ENCODE peak calls at places on chromosomes 16 and 17, in four cellular contexts. A is CD8-positive, alpha-beta T cell; G is H9; D is cardiac fibroblast. R is an unnamed sample.

GRCh38 chr16:66194866-66195265 is 171.6 kb upstream of the CDH5 start:
- DNase-seq in A (no peak), G (no peak), D (no peak), R (no peak)

GRCh38 chr16:29720703-29721102 is 25.1 kb downstream of the C16orf54 start:
- DNase-seq in A (no peak), G (no peak), D (peak; percentile 47), R (no peak)

GRCh38 chr17:17435323-17435722 is 41.5 kb upstream of the MED9 start:
- DNase-seq in A (no peak), G (no peak), D (peak; percentile 58), R (no peak)

GRCh38 chr16:65122974-65123845 is 1.3 kb upstream of the CDH11 start:
- DNase-seq in A (no peak), G (peak; percentile 35), D (peak; percentile 78), R (no peak)

GRCh38 chr16:22233050-22233405 is 26.9 kb downstream of the EEF2K start:
- DNase-seq in A (no peak), G (no peak), D (no peak), R (no peak)

GRCh38 chr16:17511340-17511739 is 40.6 kb upstream of the XYLT1 start:
- DNase-seq in A (no peak), G (no peak), D (no peak), R (no peak)

GRCh38 chr17:41360291-41360995 is 9.2 kb downstream of the KRT33B start:
- DNase-seq in A (no peak), G (no peak), D (peak; percentile 35), R (no peak)

GRCh38 chr17:9987779-9988585 is 82.9 kb upstream of the RCVRN start:
- DNase-seq in A (peak; percentile 26), G (peak; percentile 78), D (peak; percentile 46), R (peak; percentile 45)

GRCh38 chr16:84315422-84315821 is 20.7 kb downstream of the WFDC1 start:
- DNase-seq in A (no peak), G (no peak), D (peak; percentile 15), R (no peak)

GRCh38 chr17:5812590-5812989 is 228.3 kb upstream of the NLRP1 start:
- DNase-seq in A (no peak), G (peak; percentile 4), D (no peak), R (no peak)

GRCh38 chr16:83433201-83433600 is 374.6 kb upstream of the HSBP1 start:
- DNase-seq in A (no peak), G (no peak), D (no peak), R (no peak)

GRCh38 chr17:48593840-48594411 is 347 bp upstream of the HOXB5 start:
- DNase-seq in A (peak; percentile 80), G (peak; percentile 93), D (peak; percentile 73), R (peak; percentile 82)

GRCh38 chr16:72561-73537 is at the start of gene RHBDF1:
- DNase-seq in A (no peak), G (peak; percentile 75), D (peak; percentile 70), R (no peak)

GRCh38 chr17:80219777-80220708 is at the start of the genes SGSH and SLC26A11:
- DNase-seq in A (peak; percentile 63), G (peak; percentile 93), D (peak; percentile 71), R (peak; percentile 54)

GRCh38 chr16:56610017-56610608 is 1.7 kb downstream of the MT2A start:
- DNase-seq in A (peak; percentile 66), G (no peak), D (peak; percentile 93), R (no peak)

GRCh38 chr16:5581963-5582362 is 484.4 kb upstream of the EEF2KMT start:
- DNase-seq in A (no peak), G (no peak), D (no peak), R (no peak)

GRCh38 chr16:47308601-47309000 is 152.3 kb downstream of the ITFG1 start:
- DNase-seq in A (no peak), G (no peak), D (peak; percentile 3), R (no peak)

GRCh38 chr16:6964679-6965078 is 368.0 kb upstream of the RBFOX1 start:
- DNase-seq in A (no peak), G (peak; percentile 38), D (no peak), R (no peak)

GRCh38 chr16:11329080-11329491 is 16.2 kb upstream of the RMI2 start:
- DNase-seq in A (no peak), G (peak; percentile 60), D (no peak), R (no peak)

GRCh38 chr17:38703742-38704644 is 1.1 kb upstream of the MLLT6 start:
- DNase-seq in A (peak; percentile 77), G (peak; percentile 100), D (peak; percentile 41), R (peak; percentile 60)

DNA sequence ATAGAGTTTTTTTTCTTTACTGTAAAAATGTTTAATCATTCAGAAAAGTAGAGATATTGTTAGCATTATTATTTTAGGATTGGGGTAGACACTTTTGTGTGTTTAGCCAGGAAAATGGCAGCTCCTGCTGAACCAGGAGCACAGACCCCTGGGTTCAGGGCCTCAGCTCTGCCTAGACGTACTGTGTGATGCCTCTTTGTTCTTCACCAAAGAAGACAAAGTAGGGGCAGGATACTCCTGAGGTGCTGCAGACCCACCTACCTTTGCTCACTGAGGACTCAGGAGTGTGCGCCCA is 105.0 kb downstream of the MRM1 start:
- DNase-seq in A (no peak), G (no peak), D (no peak), R (no peak)
- TF ChIP-seq CTCF in A (peak; percentile 6), G (no peak), D (no peak), R (peak; percentile 4)

GRCh38 chr17:68906638-68907037 is 48.6 kb downstream of the ABCA8 start:
- DNase-seq in A (no peak), G (no peak), D (peak; percentile 52), R (no peak)
- TF ChIP-seq CTCF in A (no peak), G (peak; percentile 57), D (peak; percentile 47), R (no peak)

DNA sequence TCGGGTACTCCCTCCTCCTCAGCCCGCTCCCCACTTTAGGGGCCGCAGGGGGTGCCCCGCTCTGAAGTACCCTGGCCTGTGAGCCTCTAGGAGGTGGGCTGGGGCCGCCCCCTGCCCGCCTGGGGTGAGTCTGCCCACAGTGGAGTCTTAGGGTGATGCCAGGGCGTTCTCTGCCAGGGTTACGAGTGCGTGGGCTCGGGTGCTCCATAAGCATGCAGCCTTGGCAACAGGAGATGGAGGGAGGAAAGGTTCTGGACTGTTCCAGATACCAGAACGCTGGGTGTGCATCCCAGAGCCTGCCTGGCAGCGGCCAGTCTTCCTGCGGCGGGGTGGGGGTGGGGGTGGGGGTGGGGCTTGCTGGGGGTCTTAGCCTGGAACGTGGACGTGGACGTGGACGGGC is 15.9 kb downstream of the CACNA1H start:
- DNase-seq in A (no peak), G (no peak), D (no peak), R (no peak)
- TF ChIP-seq CTCF in A (no peak), G (no peak), D (no peak), R (no peak)

GRCh38 chr17:43873091-43873490 is 26.1 kb downstream of the CD300LG start:
- DNase-seq in A (no peak), G (no peak), D (no peak), R (no peak)
- TF ChIP-seq CTCF in A (no peak), G (peak; percentile 49), D (no peak), R (no peak)

GRCh38 chr17:61397086-61397842 is 2.4 kb upstream of the TBX2 start:
- DNase-seq in A (no peak), G (peak; percentile 75), D (peak; percentile 37), R (no peak)
- TF ChIP-seq CTCF in A (no peak), G (no peak), D (peak; percentile 19), R (no peak)

GRCh38 chr17:4156750-4157381 is 13.9 kb downstream of the CYB5D2 start:
- DNase-seq in A (no peak), G (peak; percentile 72), D (no peak), R (no peak)
- TF ChIP-seq CTCF in A (no peak), G (peak; percentile 62), D (no peak), R (no peak)

GRCh38 chr17:44205962-44206824 is 6.5 kb upstream of the ATXN7L3 start:
- DNase-seq in A (no peak), G (no peak), D (no peak), R (no peak)
- TF ChIP-seq CTCF in A (no peak), G (peak; percentile 46), D (peak; percentile 23), R (no peak)